ENCODE peak calls at places on chromosomes 3 and 15, in seven cellular contexts. U is CD8-positive, alpha-beta T cell; F is ovary; C is CD8-positive, alpha-beta memory T cell; J is A673; V is astrocyte; B is Peyer's patch. P is an unnamed sample. For H3K4me1, the result is how much of the 10 kb centered on the place peaks cover.

GRCh38 chr3:70981252-70981933 is 602.1 kb downstream of the FOXP1 start:
- DNase-seq in U (no peak), F (no peak), C (no peak), J (peak), V (no peak), B (no peak), P (no peak)

GRCh38 chr15:53787349-53787748 is 27.9 kb upstream of the WDR72 start:
- DNase-seq in U (no peak), F (no peak), C (no peak), J (no peak), V (no peak), B (no peak), P (no peak)

GRCh38 chr15:35379972-35380371 is 166.0 kb downstream of the DPH6 start:
- DNase-seq in U (no peak), F (no peak), C (no peak), J (no peak), V (no peak), B (no peak), P (no peak)

GRCh38 chr3:105387122-105387751 is 20.5 kb downstream of the ALCAM start:
- DNase-seq in U (no peak), F (no peak), C (no peak), J (no peak), V (peak), B (no peak), P (no peak)

GRCh38 chr3:150296966-150297365 is 111.1 kb upstream of the TSC22D2 start:
- DNase-seq in U (no peak), F (no peak), C (no peak), J (no peak), V (no peak), B (no peak), P (no peak)

GRCh38 chr3:53202331-53203015 is 41.5 kb downstream of the PRKCD start:
- DNase-seq in U (no peak), F (no peak), C (no peak), J (no peak), V (no peak), B (no peak), P (no peak)

GRCh38 chr3:72050771-72051170 is 265.8 kb upstream of the PROK2 start:
- DNase-seq in U (no peak), F (no peak), C (no peak), J (no peak), V (no peak), B (no peak), P (no peak)

GRCh38 chr15:63791236-63791635 is 42.5 kb downstream of the HERC1 start:
- DNase-seq in U (no peak), F (no peak), C (no peak), J (no peak), V (no peak), B (no peak), P (no peak)

GRCh38 chr3:137768021-137768360 is 3.9 kb downstream of the SOX14 start:
- DNase-seq in U (no peak), F (no peak), C (no peak), J (no peak), V (no peak), B (no peak), P (no peak)

GRCh38 chr3:37559461-37559860 is 302.2 kb upstream of the CTDSPL start:
- DNase-seq in U (no peak), F (no peak), C (no peak), J (no peak), V (peak), B (no peak), P (no peak)

GRCh38 chr3:152786977-152787681 is 47.8 kb upstream of the P2RY1 start:
- DNase-seq in U (no peak), F (no peak), C (no peak), J (no peak), V (no peak), B (no peak), P (no peak)

GRCh38 chr3:143825513-143825912 is 22.8 kb downstream of the SLC9A9 start:
- DNase-seq in U (no peak), F (no peak), C (no peak), J (no peak), V (no peak), B (no peak), P (peak)

GRCh38 chr3:63955830-63956545 is 43.8 kb upstream of the SCAANT1 start:
- DNase-seq in U (no peak), F (no peak), C (no peak), J (no peak), V (no peak), B (no peak), P (no peak)

GRCh38 chr3:63951901-63952594 is 39.9 kb upstream of the SCAANT1 start:
- DNase-seq in U (no peak), F (no peak), C (no peak), J (no peak), V (no peak), B (no peak), P (no peak)

GRCh38 chr3:63951492-63951891 is 39.3 kb upstream of the SCAANT1 start:
- DNase-seq in U (no peak), F (no peak), C (no peak), J (no peak), V (no peak), B (no peak), P (no peak)

GRCh38 chr3:63955036-63955650 is 43.0 kb upstream of the SCAANT1 start:
- DNase-seq in U (no peak), F (no peak), C (no peak), J (no peak), V (no peak), B (no peak), P (no peak)

DNA sequence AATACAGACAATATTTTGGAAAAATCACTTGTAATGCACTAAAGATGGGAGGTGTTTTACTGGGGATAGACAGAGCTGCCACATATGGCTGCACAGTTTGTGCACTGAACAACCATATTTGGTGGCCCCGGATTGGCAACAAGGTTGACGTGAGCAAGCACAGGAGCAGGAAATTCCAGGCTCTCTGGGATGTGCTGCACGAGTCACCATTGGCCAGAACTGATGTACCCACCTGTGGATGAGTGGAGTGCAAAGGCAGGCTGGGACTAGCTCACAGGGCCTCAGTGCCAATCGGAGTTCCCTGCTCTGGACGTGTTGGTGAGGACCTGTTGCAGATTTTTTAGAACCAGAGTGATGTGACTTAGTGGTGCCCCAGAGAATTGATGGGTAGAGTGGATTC is 42.0 kb upstream of the SCAANT1 start:
- DNase-seq in U (no peak), F (no peak), C (no peak), J (no peak), V (no peak), B (no peak), P (no peak)
- H3K4me1 ChIP-seq in U (under half), F (under half), C (under half), J (under half), V (under half), B (under half), P (under half)

GRCh38 chr15:68751622-68752021 is 69.1 kb downstream of the ANP32A start:
- DNase-seq in U (no peak), F (no peak), C (no peak), J (no peak), V (no peak), B (no peak), P (no peak)
- H3K4me3 ChIP-seq in U (no peak), F (no peak), C (no peak), J (no peak), V (no peak), B (no peak), P (no peak)

GRCh38 chr3:57423335-57423734 is 120.8 kb downstream of the DNAH12 start:
- DNase-seq in U (no peak), F (no peak), C (no peak), J (no peak), V (no peak), B (no peak), P (no peak)
- H3K27ac ChIP-seq in U (no peak), F (no peak), C (no peak), J (no peak), V (no peak), B (no peak), P (no peak)

GRCh38 chr15:89577776-89578115 is 2.5 kb downstream of the TICRR start:
- DNase-seq in U (no peak), F (no peak), C (no peak), J (no peak), V (no peak), B (no peak), P (no peak)
- H3K4me1 ChIP-seq in U (under half), F (under half), C (under half), J (under half), V (under half), B (under half), P (under half)

GRCh38 chr3:30605005-30605404 is 1.4 kb upstream of the TGFBR2 start:
- DNase-seq in U (no peak), F (no peak), C (no peak), J (no peak), V (no peak), B (no peak), P (no peak)
- H3K4me3 ChIP-seq in U (peak), F (no peak), C (peak), J (no peak), V (no peak), B (no peak), P (peak)

DNA sequence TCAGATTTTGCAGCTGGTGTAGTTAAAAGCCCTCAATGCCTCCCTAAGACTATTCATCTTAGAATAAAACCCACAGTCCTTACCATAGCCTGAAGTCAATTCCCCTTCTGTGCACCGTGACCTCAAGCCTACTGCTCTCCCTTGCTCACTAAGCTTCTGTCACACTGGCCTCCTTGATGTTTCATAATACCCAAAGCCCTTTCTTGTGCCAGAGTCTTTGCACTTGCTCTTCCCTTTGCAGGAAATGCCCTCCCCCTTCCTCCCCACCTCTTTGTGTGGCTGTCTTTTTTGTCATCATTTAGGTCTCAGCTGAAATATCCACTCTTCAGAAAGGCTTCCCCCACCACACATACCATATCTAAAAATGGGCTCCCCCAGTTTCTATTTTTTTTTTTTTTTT is 4.2 kb upstream of the PLEKHO2 start:
- DNase-seq in U (peak), F (no peak), C (no peak), J (no peak), V (no peak), B (no peak), P (peak)
- H3K27ac ChIP-seq in U (peak), F (no peak), C (no peak), J (no peak), V (no peak), B (peak), P (peak)